ENCODE peak calls at places on chromosomes 2 and 18, in five cellular contexts. J is ovary, S is ascending aorta, A is HCT116, L is stomach. O is an unnamed sample.

GRCh38 chr2:169955940-169956339 is 128.7 kb downstream of the UBR3 start:
- DNase-seq in S (no peak), J (no peak), L (no peak), A (no peak), O (no peak)

GRCh38 chr2:56191617-56192016 is 7.8 kb downstream of the CCDC85A start:
- DNase-seq in J (no peak), L (no peak), A (peak; percentile 35), S (no peak), O (no peak)

GRCh38 chr18:44130365-44130942 is 550.2 kb upstream of the SETBP1 start:
- DNase-seq in A (no peak), S (no peak), L (no peak), J (no peak), O (no peak)

GRCh38 chr2:200159829-200160781 is 146.4 kb upstream of the SPATS2L start:
- DNase-seq in S (no peak), L (no peak), A (no peak), J (no peak), O (no peak)

GRCh38 chr18:47826157-47827074 is 104.0 kb downstream of the SMAD2 start:
- DNase-seq in L (no peak), S (no peak), A (no peak), J (no peak), O (no peak)

GRCh38 chr18:58788971-58789797 is 75.5 kb upstream of the ZNF532 start:
- DNase-seq in A (no peak), J (peak; percentile 30), S (no peak), L (peak; percentile 39), O (no peak)

GRCh38 chr2:8583400-8584173 is 98.3 kb upstream of the ID2 start:
- DNase-seq in J (peak; percentile 93), S (peak; percentile 86), L (peak; percentile 99), A (peak; percentile 89), O (peak; percentile 83)

GRCh38 chr18:24063121-24063731 is 48.7 kb downstream of the TTC39C start:
- DNase-seq in L (no peak), A (peak; percentile 27), J (no peak), S (no peak), O (no peak)

GRCh38 chr2:80490964-80491363 is 186.4 kb upstream of the LRRTM1 start:
- DNase-seq in L (no peak), S (no peak), A (no peak), J (no peak), O (no peak)

GRCh38 chr2:47558116-47559078 is 155.4 kb downstream of the MSH2 start:
- DNase-seq in J (no peak), S (no peak), L (no peak), A (no peak), O (no peak)

GRCh38 chr2:64133354-64133753 is 10.9 kb downstream of the PELI1 start:
- DNase-seq in S (no peak), L (no peak), A (no peak), J (no peak), O (no peak)

GRCh38 chr2:64135421-64135820 is 8.8 kb downstream of the PELI1 start:
- DNase-seq in J (no peak), A (no peak), L (no peak), S (no peak), O (no peak)

GRCh38 chr2:64133828-64134227 is 10.4 kb downstream of the PELI1 start:
- DNase-seq in S (no peak), J (no peak), A (no peak), L (no peak), O (no peak)

GRCh38 chr2:64137567-64137966 is 6.7 kb downstream of the PELI1 start:
- DNase-seq in A (no peak), L (no peak), J (no peak), S (no peak), O (no peak)

GRCh38 chr2:64134813-64135212 is 9.4 kb downstream of the PELI1 start:
- DNase-seq in L (no peak), A (no peak), J (no peak), S (no peak), O (no peak)
- H3K4me1 ChIP-seq in L (peaks cover 12% of the 10 kb centered on the region), A (peaks cover 7% of the 10 kb centered on the region), J (peaks cover 1% of the 10 kb centered on the region), S (no peaks in the 10 kb centered on the region), O (peaks cover 39% of the 10 kb centered on the region)

GRCh38 chr2:222671259-222672067 is at the start of gene MOGAT1:
- DNase-seq in S (no peak), L (peak; percentile 56), J (peak; percentile 35), A (no peak), O (no peak)

GRCh38 chr2:222670191-222671038 is 1.0 kb upstream of the MOGAT1 start:
- DNase-seq in J (no peak), S (no peak), A (no peak), L (peak; percentile 31), O (no peak)

GRCh38 chr2:222673883-222674282 is 2.4 kb downstream of the MOGAT1 start:
- DNase-seq in L (no peak), S (no peak), A (no peak), J (no peak), O (no peak)

GRCh38 chr2:222673273-222673672 is 1.8 kb downstream of the MOGAT1 start:
- DNase-seq in A (no peak), J (no peak), S (no peak), L (no peak), O (no peak)

DNA sequence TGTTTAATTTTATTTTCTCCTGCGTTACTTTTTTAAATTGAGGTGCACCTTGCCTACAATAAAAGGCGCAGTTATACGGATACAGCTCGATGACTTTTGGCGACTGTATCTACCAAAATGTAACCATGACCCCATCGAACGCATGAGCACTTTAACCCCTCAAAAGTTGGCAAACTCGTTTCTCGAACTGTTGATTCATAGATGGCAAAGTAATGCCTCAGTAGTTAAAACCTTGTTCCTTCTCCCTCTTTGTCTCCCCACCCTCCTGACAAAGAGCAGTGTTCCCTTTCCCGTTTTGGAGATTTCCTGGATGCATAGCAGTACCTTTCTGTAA is 577 bp downstream of the MOGAT1 start:
- DNase-seq in L (no peak), J (no peak), A (no peak), S (no peak), O (no peak)
- H3K4me3 ChIP-seq in L (peak overlapping the region; percentile 50), J (peak overlapping the region; percentile 19), A (no peak overlapping the region), S (peak overlapping the region; percentile 70), O (no peak overlapping the region)

GRCh38 chr2:152471499-152471898 is 136.5 kb downstream of the FMNL2 start:
- DNase-seq in S (no peak), L (no peak), J (no peak), A (no peak), O (no peak)

GRCh38 chr2:152472524-152472923 is 137.6 kb downstream of the FMNL2 start:
- DNase-seq in J (no peak), A (no peak), S (no peak), L (no peak), O (no peak)

GRCh38 chr2:152475982-152476381 is 141.0 kb downstream of the FMNL2 start:
- DNase-seq in A (no peak), J (no peak), L (no peak), S (no peak), O (no peak)

GRCh38 chr2:152471013-152471412 is 136.0 kb downstream of the FMNL2 start:
- DNase-seq in J (no peak), S (no peak), A (no peak), L (no peak), O (no peak)

DNA sequence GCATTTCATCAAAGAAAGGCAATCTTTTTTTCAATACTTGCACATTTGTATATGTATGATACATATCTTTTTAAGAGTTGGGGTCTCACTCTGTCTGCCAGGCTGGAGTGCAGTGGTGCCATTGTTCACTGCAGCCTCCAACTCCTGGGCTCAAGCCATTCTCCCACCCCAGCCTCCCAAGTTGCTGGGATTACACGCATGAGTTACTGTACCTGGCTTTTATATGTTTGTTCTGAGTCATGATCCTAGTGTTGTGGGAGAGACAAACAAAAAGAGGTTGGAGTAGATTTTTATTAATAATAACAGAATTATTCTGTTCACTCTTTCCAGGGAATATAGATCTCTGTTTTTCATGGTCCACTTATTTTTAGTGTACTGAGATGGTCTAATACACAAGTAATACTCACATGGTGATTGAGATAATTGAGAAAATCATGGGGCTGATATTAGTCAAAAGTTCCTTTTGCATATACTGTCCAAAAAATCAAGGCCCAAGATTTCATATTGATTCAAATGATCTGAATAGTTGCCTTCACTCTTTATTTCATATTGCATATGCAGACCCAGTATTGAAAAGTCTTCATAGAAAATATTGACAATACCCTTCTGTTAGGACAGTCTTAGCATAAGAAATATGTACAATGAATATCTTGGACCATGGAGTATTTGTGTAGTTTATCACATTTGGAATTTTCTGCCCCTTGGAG is 138.3 kb downstream of the FMNL2 start:
- DNase-seq in S (no peak), J (no peak), L (no peak), A (no peak), O (no peak)
- H3K27ac ChIP-seq in S (no peak overlapping the region), J (no peak overlapping the region), L (peak overlapping the region; percentile 11), A (no peak overlapping the region), O (no peak overlapping the region)

DNA sequence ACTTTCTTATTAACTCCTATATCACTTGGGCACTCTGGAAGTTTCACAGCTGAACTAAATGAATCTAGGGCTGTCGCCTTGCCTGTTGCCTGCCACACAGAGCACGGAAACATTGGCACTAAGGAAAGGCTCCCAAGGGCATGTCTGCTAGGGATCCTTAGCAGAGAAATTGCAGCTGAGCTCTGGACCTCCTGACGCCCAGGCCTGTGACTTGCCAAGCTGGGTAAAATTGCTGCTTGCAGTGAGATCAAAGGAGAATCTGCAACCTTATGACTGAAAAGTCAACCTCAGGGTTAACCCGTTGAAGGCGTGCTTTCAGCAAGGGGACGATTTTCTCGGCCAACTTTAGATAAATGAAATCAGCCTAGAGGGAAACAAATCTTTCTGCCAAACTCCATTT is 189.8 kb downstream of the NCK2 start:
- DNase-seq in S (no peak), L (no peak), J (no peak), A (no peak), O (peak; percentile 52)
- H3K4me1 ChIP-seq in S (peaks cover 4% of the 10 kb centered on the region), L (no peaks in the 10 kb centered on the region), J (peaks cover 2% of the 10 kb centered on the region), A (no peaks in the 10 kb centered on the region), O (peaks cover 67% of the 10 kb centered on the region)

DNA sequence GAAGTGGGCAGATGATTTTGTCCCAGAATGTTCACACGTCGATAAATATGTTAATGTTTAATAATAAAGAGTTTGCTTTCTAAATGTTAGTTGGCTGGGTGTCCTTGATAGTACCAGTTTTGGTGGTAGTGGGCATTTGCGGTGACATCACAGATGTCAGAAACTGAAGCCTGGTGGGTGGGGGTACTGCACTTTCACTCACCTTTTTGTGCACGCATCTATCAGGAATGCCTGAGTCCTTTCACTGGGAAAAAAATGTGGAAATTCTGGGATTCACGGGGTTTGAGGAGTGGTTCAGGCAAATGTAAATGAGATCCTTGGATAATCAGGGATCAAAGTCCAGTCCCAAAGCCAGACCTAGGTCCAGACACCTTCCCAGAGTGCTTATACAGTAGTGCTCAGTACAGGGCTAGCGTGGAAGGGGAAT is 3.2 kb downstream of the EPAS1 start:
- DNase-seq in L (no peak), S (no peak), A (no peak), J (no peak), O (no peak)
- H3K4me3 ChIP-seq in L (peak overlapping the region; percentile 87), S (peak overlapping the region; percentile 88), A (no peak overlapping the region), J (peak overlapping the region; percentile 73), O (no peak overlapping the region)

DNA sequence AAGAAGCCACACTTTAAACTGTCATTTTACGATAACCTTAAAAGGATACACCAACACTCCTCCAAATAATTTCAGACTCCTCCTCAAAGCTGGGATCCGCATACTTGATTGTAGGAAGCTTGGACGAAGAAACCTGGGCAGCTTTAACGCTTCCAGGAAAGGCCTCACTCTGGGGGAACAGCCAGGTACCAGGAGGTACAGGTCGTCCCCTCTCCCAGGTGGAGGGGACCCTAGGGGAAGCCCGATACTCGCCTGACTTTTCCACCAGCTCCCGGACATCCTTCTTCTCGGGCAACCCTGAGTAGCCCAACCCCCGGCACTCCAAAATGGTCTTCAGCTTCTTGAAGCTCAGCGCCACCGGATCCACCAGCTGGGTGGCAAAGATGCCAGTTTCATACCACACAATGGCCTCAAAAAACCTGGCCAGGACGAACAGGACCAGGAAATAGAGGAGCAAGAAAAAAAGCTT is 1.2 kb downstream of the RNF103 start:
- DNase-seq in J (peak; percentile 49), A (no peak), L (peak; percentile 44), S (no peak), O (peak; percentile 5)
- H3K27ac ChIP-seq in J (peak overlapping the region; percentile 98), A (peak overlapping the region; percentile 90), L (peak overlapping the region; percentile 97), S (peak overlapping the region; percentile 94), O (peak overlapping the region; percentile 76)

GRCh38 chr2:134402385-134402784 is 148.5 kb downstream of the MGAT5 start:
- DNase-seq in L (no peak), A (no peak), S (no peak), J (no peak), O (no peak)
- H3K4me1 ChIP-seq in L (peaks cover 2% of the 10 kb centered on the region), A (peaks cover 9% of the 10 kb centered on the region), S (peaks cover 8% of the 10 kb centered on the region), J (peaks cover 3% of the 10 kb centered on the region), O (no peaks in the 10 kb centered on the region)

O was measured in CD8-positive, alpha-beta memory T cell.